ENCODE peak calls at places on chromosome 7, in ten cellular contexts. One of them, this sample, is unnamed.

GRCh38 chr7:92987095-92987494 is 130.7 kb downstream of the SAMD9 start:
- DNase-seq in activated CD4-positive, alpha-beta memory T cell treated with anti-CD3 and anti-CD28 coated beads, Interleukin-2, amount 10 ng/mL, durations not matched to agents 7 days and 5 days: no peak
- DNase-seq in hepatocyte: no peak
- DNase-seq in activated T-cell treated with anti-CD3 and anti-CD28 coated beads for 1 hour: no peak
- DNase-seq in Kasumi-1: no peak
- DNase-seq in stomach: no peak
- DNase-seq in MV-4-11: no peak
- DNase-seq in HT1080: no peak
- DNase-seq in NCI-H748 treated with DMSO at 0.1 percent for 48 hours: no peak
- DNase-seq in cardiac muscle cell: peak; percentile 72
- DNase-seq in this sample: no peak

GRCh38 chr7:81600608-81601007 is 169.2 kb downstream of the HGF start:
- DNase-seq in activated CD4-positive, alpha-beta memory T cell treated with anti-CD3 and anti-CD28 coated beads, Interleukin-2, amount 10 ng/mL, durations not matched to agents 7 days and 5 days: no peak
- DNase-seq in hepatocyte: no peak
- DNase-seq in activated T-cell treated with anti-CD3 and anti-CD28 coated beads for 1 hour: no peak
- DNase-seq in Kasumi-1: no peak
- DNase-seq in stomach: no peak
- DNase-seq in MV-4-11: no peak
- DNase-seq in HT1080: peak; percentile 58
- DNase-seq in NCI-H748 treated with DMSO at 0.1 percent for 48 hours: no peak
- DNase-seq in cardiac muscle cell: peak; percentile 95
- DNase-seq in this sample: no peak

GRCh38 chr7:126840869-126841268 is 411.9 kb downstream of the GRM8 start:
- DNase-seq in activated CD4-positive, alpha-beta memory T cell treated with anti-CD3 and anti-CD28 coated beads, Interleukin-2, amount 10 ng/mL, durations not matched to agents 7 days and 5 days: no peak
- DNase-seq in hepatocyte: no peak
- DNase-seq in activated T-cell treated with anti-CD3 and anti-CD28 coated beads for 1 hour: no peak
- DNase-seq in Kasumi-1: no peak
- DNase-seq in stomach: no peak
- DNase-seq in MV-4-11: no peak
- DNase-seq in HT1080: no peak
- DNase-seq in NCI-H748 treated with DMSO at 0.1 percent for 48 hours: no peak
- DNase-seq in cardiac muscle cell: no peak
- DNase-seq in this sample: no peak

GRCh38 chr7:122887198-122887597 is 938 bp upstream of the CADPS2 start:
- DNase-seq in activated CD4-positive, alpha-beta memory T cell treated with anti-CD3 and anti-CD28 coated beads, Interleukin-2, amount 10 ng/mL, durations not matched to agents 7 days and 5 days: no peak
- DNase-seq in hepatocyte: peak; percentile 86
- DNase-seq in activated T-cell treated with anti-CD3 and anti-CD28 coated beads for 1 hour: no peak
- DNase-seq in Kasumi-1: peak; percentile 55
- DNase-seq in stomach: peak; percentile 78
- DNase-seq in MV-4-11: no peak
- DNase-seq in HT1080: peak; percentile 63
- DNase-seq in NCI-H748 treated with DMSO at 0.1 percent for 48 hours: peak; percentile 64
- DNase-seq in cardiac muscle cell: peak; percentile 70
- DNase-seq in this sample: peak; percentile 62

GRCh38 chr7:25235471-25235870 is 7.2 kb upstream of the NPVF start:
- DNase-seq in activated CD4-positive, alpha-beta memory T cell treated with anti-CD3 and anti-CD28 coated beads, Interleukin-2, amount 10 ng/mL, durations not matched to agents 7 days and 5 days: no peak
- DNase-seq in hepatocyte: no peak
- DNase-seq in activated T-cell treated with anti-CD3 and anti-CD28 coated beads for 1 hour: no peak
- DNase-seq in Kasumi-1: no peak
- DNase-seq in stomach: no peak
- DNase-seq in MV-4-11: no peak
- DNase-seq in HT1080: no peak
- DNase-seq in NCI-H748 treated with DMSO at 0.1 percent for 48 hours: no peak
- DNase-seq in cardiac muscle cell: no peak
- DNase-seq in this sample: no peak

GRCh38 chr7:143299840-143300239 is 11.7 kb downstream of the CASP2 start:
- DNase-seq in activated CD4-positive, alpha-beta memory T cell treated with anti-CD3 and anti-CD28 coated beads, Interleukin-2, amount 10 ng/mL, durations not matched to agents 7 days and 5 days: peak; percentile 67
- DNase-seq in hepatocyte: peak; percentile 42
- DNase-seq in activated T-cell treated with anti-CD3 and anti-CD28 coated beads for 1 hour: peak; percentile 50
- DNase-seq in Kasumi-1: peak; percentile 24
- DNase-seq in stomach: peak; percentile 38
- DNase-seq in MV-4-11: no peak
- DNase-seq in HT1080: no peak
- DNase-seq in NCI-H748 treated with DMSO at 0.1 percent for 48 hours: no peak
- DNase-seq in cardiac muscle cell: peak; percentile 20
- DNase-seq in this sample: no peak

GRCh38 chr7:130758429-130759056 is 24.5 kb upstream of the KLF14 start:
- DNase-seq in activated CD4-positive, alpha-beta memory T cell treated with anti-CD3 and anti-CD28 coated beads, Interleukin-2, amount 10 ng/mL, durations not matched to agents 7 days and 5 days: no peak
- DNase-seq in hepatocyte: peak; percentile 68
- DNase-seq in activated T-cell treated with anti-CD3 and anti-CD28 coated beads for 1 hour: no peak
- DNase-seq in Kasumi-1: peak; percentile 89
- DNase-seq in stomach: no peak
- DNase-seq in MV-4-11: peak; percentile 15
- DNase-seq in HT1080: peak; percentile 38
- DNase-seq in NCI-H748 treated with DMSO at 0.1 percent for 48 hours: peak; percentile 56
- DNase-seq in cardiac muscle cell: peak; percentile 77
- DNase-seq in this sample: no peak

GRCh38 chr7:134203186-134203889 is 76.2 kb downstream of the LRGUK start:
- DNase-seq in activated CD4-positive, alpha-beta memory T cell treated with anti-CD3 and anti-CD28 coated beads, Interleukin-2, amount 10 ng/mL, durations not matched to agents 7 days and 5 days: no peak
- DNase-seq in hepatocyte: no peak
- DNase-seq in activated T-cell treated with anti-CD3 and anti-CD28 coated beads for 1 hour: no peak
- DNase-seq in Kasumi-1: no peak
- DNase-seq in stomach: no peak
- DNase-seq in MV-4-11: no peak
- DNase-seq in HT1080: no peak
- DNase-seq in NCI-H748 treated with DMSO at 0.1 percent for 48 hours: no peak
- DNase-seq in cardiac muscle cell: no peak
- DNase-seq in this sample: no peak

GRCh38 chr7:116087291-116087690 is 56.7 kb upstream of the TFEC start:
- DNase-seq in activated CD4-positive, alpha-beta memory T cell treated with anti-CD3 and anti-CD28 coated beads, Interleukin-2, amount 10 ng/mL, durations not matched to agents 7 days and 5 days: no peak
- DNase-seq in hepatocyte: no peak
- DNase-seq in activated T-cell treated with anti-CD3 and anti-CD28 coated beads for 1 hour: no peak
- DNase-seq in Kasumi-1: peak; percentile 24
- DNase-seq in stomach: no peak
- DNase-seq in MV-4-11: peak; percentile 80
- DNase-seq in HT1080: no peak
- DNase-seq in NCI-H748 treated with DMSO at 0.1 percent for 48 hours: no peak
- DNase-seq in cardiac muscle cell: no peak
- DNase-seq in this sample: no peak

GRCh38 chr7:124387056-124387455 is 354.2 kb upstream of the TMEM229A start:
- DNase-seq in activated CD4-positive, alpha-beta memory T cell treated with anti-CD3 and anti-CD28 coated beads, Interleukin-2, amount 10 ng/mL, durations not matched to agents 7 days and 5 days: no peak
- DNase-seq in hepatocyte: no peak
- DNase-seq in activated T-cell treated with anti-CD3 and anti-CD28 coated beads for 1 hour: no peak
- DNase-seq in Kasumi-1: no peak
- DNase-seq in stomach: no peak
- DNase-seq in MV-4-11: no peak
- DNase-seq in HT1080: no peak
- DNase-seq in NCI-H748 treated with DMSO at 0.1 percent for 48 hours: peak; percentile 27
- DNase-seq in cardiac muscle cell: no peak
- DNase-seq in this sample: no peak

GRCh38 chr7:134452991-134453473 is 5.9 kb downstream of the AKR1B1 start:
- DNase-seq in activated CD4-positive, alpha-beta memory T cell treated with anti-CD3 and anti-CD28 coated beads, Interleukin-2, amount 10 ng/mL, durations not matched to agents 7 days and 5 days: no peak
- DNase-seq in hepatocyte: no peak
- DNase-seq in activated T-cell treated with anti-CD3 and anti-CD28 coated beads for 1 hour: no peak
- DNase-seq in Kasumi-1: no peak
- DNase-seq in stomach: no peak
- DNase-seq in MV-4-11: no peak
- DNase-seq in HT1080: no peak
- DNase-seq in NCI-H748 treated with DMSO at 0.1 percent for 48 hours: no peak
- DNase-seq in cardiac muscle cell: no peak
- DNase-seq in this sample: no peak

GRCh38 chr7:114979388-114979787 is 57.5 kb downstream of the MDFIC start:
- DNase-seq in activated CD4-positive, alpha-beta memory T cell treated with anti-CD3 and anti-CD28 coated beads, Interleukin-2, amount 10 ng/mL, durations not matched to agents 7 days and 5 days: no peak
- DNase-seq in hepatocyte: peak; percentile 16
- DNase-seq in activated T-cell treated with anti-CD3 and anti-CD28 coated beads for 1 hour: no peak
- DNase-seq in Kasumi-1: no peak
- DNase-seq in stomach: peak; percentile 61
- DNase-seq in MV-4-11: no peak
- DNase-seq in HT1080: peak; percentile 4
- DNase-seq in NCI-H748 treated with DMSO at 0.1 percent for 48 hours: no peak
- DNase-seq in cardiac muscle cell: peak; percentile 92
- DNase-seq in this sample: no peak

GRCh38 chr7:138044897-138045296 is 31.4 kb upstream of the AKR1D1 start:
- DNase-seq in activated CD4-positive, alpha-beta memory T cell treated with anti-CD3 and anti-CD28 coated beads, Interleukin-2, amount 10 ng/mL, durations not matched to agents 7 days and 5 days: no peak
- DNase-seq in hepatocyte: no peak
- DNase-seq in activated T-cell treated with anti-CD3 and anti-CD28 coated beads for 1 hour: no peak
- DNase-seq in Kasumi-1: no peak
- DNase-seq in stomach: no peak
- DNase-seq in MV-4-11: no peak
- DNase-seq in HT1080: no peak
- DNase-seq in NCI-H748 treated with DMSO at 0.1 percent for 48 hours: no peak
- DNase-seq in cardiac muscle cell: no peak
- DNase-seq in this sample: no peak

GRCh38 chr7:124515431-124515830 is 250.2 kb downstream of the GPR37 start:
- DNase-seq in activated CD4-positive, alpha-beta memory T cell treated with anti-CD3 and anti-CD28 coated beads, Interleukin-2, amount 10 ng/mL, durations not matched to agents 7 days and 5 days: no peak
- DNase-seq in hepatocyte: no peak
- DNase-seq in activated T-cell treated with anti-CD3 and anti-CD28 coated beads for 1 hour: no peak
- DNase-seq in Kasumi-1: no peak
- DNase-seq in stomach: no peak
- DNase-seq in MV-4-11: no peak
- DNase-seq in HT1080: no peak
- DNase-seq in NCI-H748 treated with DMSO at 0.1 percent for 48 hours: no peak
- DNase-seq in cardiac muscle cell: no peak
- DNase-seq in this sample: no peak

GRCh38 chr7:135183478-135183877 is 13.0 kb upstream of the CYREN start:
- DNase-seq in activated CD4-positive, alpha-beta memory T cell treated with anti-CD3 and anti-CD28 coated beads, Interleukin-2, amount 10 ng/mL, durations not matched to agents 7 days and 5 days: no peak
- DNase-seq in hepatocyte: no peak
- DNase-seq in activated T-cell treated with anti-CD3 and anti-CD28 coated beads for 1 hour: no peak
- DNase-seq in Kasumi-1: no peak
- DNase-seq in stomach: peak; percentile 15
- DNase-seq in MV-4-11: no peak
- DNase-seq in HT1080: no peak
- DNase-seq in NCI-H748 treated with DMSO at 0.1 percent for 48 hours: no peak
- DNase-seq in cardiac muscle cell: no peak
- DNase-seq in this sample: no peak

GRCh38 chr7:96388620-96389383 is 66.9 kb upstream of the SLC25A13 start:
- DNase-seq in activated CD4-positive, alpha-beta memory T cell treated with anti-CD3 and anti-CD28 coated beads, Interleukin-2, amount 10 ng/mL, durations not matched to agents 7 days and 5 days: no peak
- DNase-seq in hepatocyte: peak; percentile 49
- DNase-seq in activated T-cell treated with anti-CD3 and anti-CD28 coated beads for 1 hour: no peak
- DNase-seq in Kasumi-1: no peak
- DNase-seq in stomach: no peak
- DNase-seq in MV-4-11: no peak
- DNase-seq in HT1080: peak; percentile 86
- DNase-seq in NCI-H748 treated with DMSO at 0.1 percent for 48 hours: no peak
- DNase-seq in cardiac muscle cell: peak; percentile 73
- DNase-seq in this sample: no peak

GRCh38 chr7:114921636-114922150 is at the start of gene MDFIC:
- DNase-seq in activated CD4-positive, alpha-beta memory T cell treated with anti-CD3 and anti-CD28 coated beads, Interleukin-2, amount 10 ng/mL, durations not matched to agents 7 days and 5 days: peak; percentile 52
- DNase-seq in hepatocyte: peak; percentile 10
- DNase-seq in activated T-cell treated with anti-CD3 and anti-CD28 coated beads for 1 hour: peak; percentile 9
- DNase-seq in Kasumi-1: no peak
- DNase-seq in stomach: no peak
- DNase-seq in MV-4-11: no peak
- DNase-seq in HT1080: no peak
- DNase-seq in NCI-H748 treated with DMSO at 0.1 percent for 48 hours: peak; percentile 19
- DNase-seq in cardiac muscle cell: peak; percentile 47
- DNase-seq in this sample: peak; percentile 40

This sample was measured in left colon.